ENCODE peak calls at places on chromosomes 7 and 10, in seven cellular contexts. One of them, this sample, is unnamed.

GRCh38 chr7:11934766-11935165 is 102.8 kb upstream of the THSD7A start:
- DNase-seq in GOT3: no peak
- DNase-seq in astrocyte of the spinal cord: no peak
- DNase-seq in pulmonary artery endothelial cell: no peak
- DNase-seq in hypothalamus: no peak
- DNase-seq in ovary: no peak
- DNase-seq in kidney: no peak
- DNase-seq in this sample: no peak

GRCh38 chr10:23291551-23292334 is 52.9 kb downstream of the C10orf67 start:
- DNase-seq in GOT3: no peak
- DNase-seq in astrocyte of the spinal cord: no peak
- DNase-seq in pulmonary artery endothelial cell: no peak
- DNase-seq in hypothalamus: no peak
- DNase-seq in ovary: no peak
- DNase-seq in kidney: no peak
- DNase-seq in this sample: no peak

GRCh38 chr10:43960477-43960876 is 311.8 kb upstream of the ZNF32 start:
- DNase-seq in GOT3: no peak
- DNase-seq in astrocyte of the spinal cord: no peak
- DNase-seq in pulmonary artery endothelial cell: no peak
- DNase-seq in hypothalamus: no peak
- DNase-seq in ovary: no peak
- DNase-seq in kidney: no peak
- DNase-seq in this sample: no peak

GRCh38 chr7:54915870-54916598 is 102.8 kb upstream of the EGFR start:
- DNase-seq in GOT3: no peak
- DNase-seq in astrocyte of the spinal cord: no peak
- DNase-seq in pulmonary artery endothelial cell: no peak
- DNase-seq in hypothalamus: no peak
- DNase-seq in ovary: no peak
- DNase-seq in kidney: no peak
- DNase-seq in this sample: no peak

GRCh38 chr7:139645572-139646523 is 122.4 kb downstream of the CLEC2L start:
- DNase-seq in GOT3: no peak
- DNase-seq in astrocyte of the spinal cord: peak; percentile 87
- DNase-seq in pulmonary artery endothelial cell: peak; percentile 54
- DNase-seq in hypothalamus: peak; percentile 59
- DNase-seq in ovary: peak; percentile 80
- DNase-seq in kidney: peak; percentile 85
- DNase-seq in this sample: peak; percentile 75

GRCh38 chr10:50538473-50539398 is 85.0 kb downstream of the SGMS1 start:
- DNase-seq in GOT3: no peak
- DNase-seq in astrocyte of the spinal cord: no peak
- DNase-seq in pulmonary artery endothelial cell: no peak
- DNase-seq in hypothalamus: peak; percentile 31
- DNase-seq in ovary: no peak
- DNase-seq in kidney: no peak
- DNase-seq in this sample: no peak

GRCh38 chr7:885261-885892 is 9.0 kb downstream of the GET4 start:
- DNase-seq in GOT3: no peak
- DNase-seq in astrocyte of the spinal cord: no peak
- DNase-seq in pulmonary artery endothelial cell: no peak
- DNase-seq in hypothalamus: no peak
- DNase-seq in ovary: no peak
- DNase-seq in kidney: peak; percentile 51
- DNase-seq in this sample: no peak

GRCh38 chr7:30933124-30933893 is 21.7 kb downstream of the AQP1 start:
- DNase-seq in GOT3: no peak
- DNase-seq in astrocyte of the spinal cord: no peak
- DNase-seq in pulmonary artery endothelial cell: no peak
- DNase-seq in hypothalamus: no peak
- DNase-seq in ovary: peak; percentile 4
- DNase-seq in kidney: peak; percentile 49
- DNase-seq in this sample: no peak

GRCh38 chr10:82390866-82391658 is 516.1 kb downstream of the NRG3 start:
- DNase-seq in GOT3: no peak
- DNase-seq in astrocyte of the spinal cord: no peak
- DNase-seq in pulmonary artery endothelial cell: no peak
- DNase-seq in hypothalamus: no peak
- DNase-seq in ovary: no peak
- DNase-seq in kidney: no peak
- DNase-seq in this sample: no peak

GRCh38 chr7:85954961-85955360 is 688.7 kb upstream of the GRM3 start:
- DNase-seq in GOT3: no peak
- DNase-seq in astrocyte of the spinal cord: no peak
- DNase-seq in pulmonary artery endothelial cell: no peak
- DNase-seq in hypothalamus: no peak
- DNase-seq in ovary: no peak
- DNase-seq in kidney: no peak
- DNase-seq in this sample: no peak

GRCh38 chr7:95630702-95631458 is 34.6 kb upstream of the PDK4 start:
- DNase-seq in GOT3: no peak
- DNase-seq in astrocyte of the spinal cord: no peak
- DNase-seq in pulmonary artery endothelial cell: no peak
- DNase-seq in hypothalamus: no peak
- DNase-seq in ovary: no peak
- DNase-seq in kidney: no peak
- DNase-seq in this sample: no peak

GRCh38 chr10:3941676-3942075 is 156.7 kb upstream of the KLF6 start:
- DNase-seq in GOT3: no peak
- DNase-seq in astrocyte of the spinal cord: no peak
- DNase-seq in pulmonary artery endothelial cell: no peak
- DNase-seq in hypothalamus: no peak
- DNase-seq in ovary: no peak
- DNase-seq in kidney: no peak
- DNase-seq in this sample: no peak

GRCh38 chr10:47318706-47319105 is 3.5 kb upstream of the GDF2 start:
- DNase-seq in GOT3: no peak
- DNase-seq in astrocyte of the spinal cord: no peak
- DNase-seq in pulmonary artery endothelial cell: no peak
- DNase-seq in hypothalamus: no peak
- DNase-seq in ovary: no peak
- DNase-seq in kidney: peak; percentile 19
- DNase-seq in this sample: no peak

GRCh38 chr7:5237286-5237685 is 45.5 kb upstream of the SLC29A4 start:
- DNase-seq in GOT3: no peak
- DNase-seq in astrocyte of the spinal cord: no peak
- DNase-seq in pulmonary artery endothelial cell: no peak
- DNase-seq in hypothalamus: peak; percentile 72
- DNase-seq in ovary: peak; percentile 70
- DNase-seq in kidney: no peak
- DNase-seq in this sample: no peak

GRCh38 chr10:48605786-48606529 is 1.1 kb upstream of the ARHGAP22 start:
- DNase-seq in GOT3: no peak
- DNase-seq in astrocyte of the spinal cord: peak; percentile 53
- DNase-seq in pulmonary artery endothelial cell: no peak
- DNase-seq in hypothalamus: no peak
- DNase-seq in ovary: no peak
- DNase-seq in kidney: no peak
- DNase-seq in this sample: no peak

GRCh38 chr7:106459397-106460072 is 174.8 kb upstream of the NAMPT start:
- DNase-seq in GOT3: no peak
- DNase-seq in astrocyte of the spinal cord: no peak
- DNase-seq in pulmonary artery endothelial cell: no peak
- DNase-seq in hypothalamus: no peak
- DNase-seq in ovary: no peak
- DNase-seq in kidney: no peak
- DNase-seq in this sample: no peak

GRCh38 chr10:52662255-52662654 is 110.3 kb downstream of the MBL2 start:
- DNase-seq in GOT3: no peak
- DNase-seq in astrocyte of the spinal cord: no peak
- DNase-seq in pulmonary artery endothelial cell: no peak
- DNase-seq in hypothalamus: no peak
- DNase-seq in ovary: no peak
- DNase-seq in kidney: no peak
- DNase-seq in this sample: no peak

GRCh38 chr7:97973206-97973658 is 16.8 kb downstream of the OCM2 start:
- DNase-seq in GOT3: no peak
- DNase-seq in astrocyte of the spinal cord: peak; percentile 4
- DNase-seq in pulmonary artery endothelial cell: no peak
- DNase-seq in hypothalamus: no peak
- DNase-seq in ovary: no peak
- DNase-seq in kidney: no peak
- DNase-seq in this sample: peak; percentile 87

GRCh38 chr7:83876593-83876992 is 227.7 kb upstream of the SEMA3E start:
- DNase-seq in GOT3: no peak
- DNase-seq in astrocyte of the spinal cord: peak; percentile 59
- DNase-seq in pulmonary artery endothelial cell: no peak
- DNase-seq in hypothalamus: no peak
- DNase-seq in ovary: no peak
- DNase-seq in kidney: no peak
- DNase-seq in this sample: no peak

This sample was measured in COR-L47.